ENCODE peak calls at places on chromosomes 3 and 15, in seven cellular contexts. D is K562; E is CD4-positive, alpha-beta T cell; L is cardiac muscle cell; B is uterus; M is A549; Y is esophagus squamous epithelium. N is an unnamed sample.

GRCh38 chr15:96336045-96336642 is 5.6 kb downstream of the NR2F2 start:
- DNase-seq in D (no peak), E (no peak), L (no peak), B (no peak), M (no peak), Y (no peak), N (no peak)

GRCh38 chr3:89560546-89560945 is 453.1 kb downstream of the EPHA3 start:
- DNase-seq in D (no peak), E (no peak), L (no peak), B (no peak), M (no peak), Y (no peak), N (no peak)

GRCh38 chr15:94792166-94792565 is 560.8 kb downstream of the MCTP2 start:
- DNase-seq in D (no peak), E (no peak), L (no peak), B (no peak), M (no peak), Y (no peak), N (no peak)

GRCh38 chr3:111967071-111967470 is 11.8 kb upstream of the ABHD10 start:
- DNase-seq in D (no peak), E (no peak), L (no peak), B (no peak), M (no peak), Y (no peak), N (no peak)

GRCh38 chr3:114706591-114707224 is 412.9 kb downstream of the TIGIT start:
- DNase-seq in D (no peak), E (no peak), L (no peak), B (no peak), M (peak), Y (no peak), N (no peak)

GRCh38 chr3:15327941-15328340 is 4.4 kb downstream of the SH3BP5 start:
- DNase-seq in D (no peak), E (peak), L (no peak), B (peak), M (no peak), Y (no peak), N (no peak)

GRCh38 chr15:75662823-75663519 is 15.3 kb downstream of the SNX33 start:
- DNase-seq in D (no peak), E (no peak), L (no peak), B (no peak), M (no peak), Y (no peak), N (no peak)

GRCh38 chr3:126994661-126995161 is 11.8 kb downstream of the PLXNA1 start:
- DNase-seq in D (no peak), E (no peak), L (no peak), B (peak), M (no peak), Y (no peak), N (no peak)

GRCh38 chr3:52196977-52197376 is 983 bp upstream of the ALAS1 start:
- DNase-seq in D (no peak), E (no peak), L (no peak), B (no peak), M (no peak), Y (no peak), N (no peak)

GRCh38 chr3:157148123-157148889 is 11.6 kb downstream of the CCNL1 start:
- DNase-seq in D (no peak), E (no peak), L (no peak), B (no peak), M (no peak), Y (no peak), N (no peak)

GRCh38 chr3:187207624-187208023 is 10.3 kb downstream of the RTP1 start:
- DNase-seq in D (no peak), E (no peak), L (no peak), B (no peak), M (no peak), Y (no peak), N (no peak)

DNA sequence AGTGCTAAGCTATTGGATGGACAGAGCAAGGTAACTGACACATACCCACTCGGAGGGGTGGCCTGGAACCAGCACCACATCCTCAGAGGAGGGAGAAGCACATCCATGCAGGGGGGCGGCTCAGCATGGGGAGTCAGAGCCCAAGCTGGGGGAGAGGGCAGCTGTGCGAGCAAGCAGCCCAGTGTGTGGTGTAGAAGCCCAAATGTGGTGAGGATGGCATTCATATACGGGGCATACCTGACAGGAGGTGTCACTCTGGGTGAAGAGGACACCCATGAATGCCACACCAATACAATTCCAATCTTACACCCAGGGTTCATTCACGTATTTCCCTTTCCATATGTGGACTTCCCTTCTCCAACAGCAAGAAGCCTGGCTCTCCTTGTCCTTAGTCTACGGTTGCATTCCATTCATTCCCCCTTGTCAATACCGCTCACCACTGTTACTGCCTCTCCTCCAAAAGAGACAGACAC is 58.7 kb upstream of the ACAN start:
- DNase-seq in D (no peak), E (no peak), L (peak), B (no peak), M (no peak), Y (no peak), N (no peak)
- H3K27ac ChIP-seq in D (no peak), E (no peak), L (no peak), B (no peak), M (no peak), Y (no peak), N (no peak)

GRCh38 chr3:177193706-177194268 is 3.5 kb downstream of the TBL1XR1 start:
- DNase-seq in D (no peak), E (no peak), L (no peak), B (no peak), M (no peak), Y (no peak), N (no peak)

GRCh38 chr3:177191108-177191779 is 6.0 kb downstream of the TBL1XR1 start:
- DNase-seq in D (no peak), E (no peak), L (no peak), B (no peak), M (no peak), Y (no peak), N (no peak)

GRCh38 chr3:177186306-177186705 is 11.0 kb downstream of the TBL1XR1 start:
- DNase-seq in D (no peak), E (no peak), L (no peak), B (no peak), M (no peak), Y (no peak), N (no peak)

GRCh38 chr3:177194319-177194718 is 3.0 kb downstream of the TBL1XR1 start:
- DNase-seq in D (no peak), E (no peak), L (no peak), B (no peak), M (no peak), Y (no peak), N (no peak)

DNA sequence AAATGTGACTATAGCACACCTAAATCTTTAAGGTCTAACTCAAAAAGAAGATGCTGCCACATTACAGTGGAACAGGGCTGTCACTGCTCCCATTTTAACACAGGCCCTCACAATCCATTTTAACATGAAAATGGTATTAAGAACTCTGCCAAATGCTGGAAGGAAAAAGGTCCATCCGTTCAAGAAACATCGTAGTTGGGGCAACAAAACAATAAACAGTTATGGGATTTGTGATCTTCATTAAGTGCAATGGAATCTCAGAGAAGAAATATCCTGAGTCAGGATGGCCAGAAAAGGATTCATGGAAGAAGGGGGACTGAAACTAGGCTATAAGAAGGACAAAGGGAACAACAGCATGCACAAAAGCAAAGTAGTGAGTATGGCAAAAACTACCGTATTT is 6.6 kb downstream of the TBL1XR1 start:
- DNase-seq in D (no peak), E (no peak), L (no peak), B (no peak), M (no peak), Y (no peak), N (no peak)
- H3K27ac ChIP-seq in D (peak), E (no peak), L (peak), B (peak), M (no peak), Y (peak), N (no peak)

DNA sequence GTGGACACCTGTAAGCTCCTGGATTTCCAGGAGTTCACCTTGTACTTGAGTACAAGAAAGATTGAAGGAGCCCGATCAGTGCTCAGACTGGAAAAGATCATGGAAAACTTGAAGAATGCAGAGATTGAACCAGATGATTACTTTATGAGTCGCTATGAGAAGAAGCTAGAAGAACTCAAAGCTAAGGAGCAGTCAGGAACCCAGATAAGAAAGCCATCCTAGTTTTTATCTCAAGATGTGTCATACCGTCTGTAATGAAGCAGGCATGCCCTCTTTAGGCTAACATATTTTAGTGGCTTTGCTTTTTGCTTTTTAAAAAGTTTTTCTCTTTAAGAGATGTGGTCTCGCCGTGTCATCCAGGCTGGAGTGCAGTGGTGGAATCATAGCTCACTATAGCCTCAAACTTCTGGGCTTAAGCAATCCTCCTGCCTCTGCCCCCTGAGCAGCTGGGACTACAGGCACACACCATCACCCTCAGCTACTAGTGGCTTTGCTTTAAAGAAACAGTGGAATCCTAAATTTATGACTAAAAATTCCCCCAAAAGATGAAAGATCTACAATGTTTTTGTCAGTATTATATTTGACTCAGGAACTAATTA is 28.1 kb downstream of the EXOG start:
- DNase-seq in D (no peak), E (no peak), L (no peak), B (no peak), M (no peak), Y (no peak), N (no peak)
- H3K27ac ChIP-seq in D (no peak), E (no peak), L (no peak), B (no peak), M (no peak), Y (no peak), N (no peak)

GRCh38 chr3:20320489-20320888 is 134.5 kb upstream of the SGO1 start:
- DNase-seq in D (no peak), E (no peak), L (no peak), B (no peak), M (no peak), Y (no peak), N (peak)
- H3K27ac ChIP-seq in D (no peak), E (no peak), L (no peak), B (no peak), M (no peak), Y (no peak), N (no peak)

GRCh38 chr15:70166506-70167087 is 68.9 kb upstream of the TLE3 start:
- DNase-seq in D (no peak), E (no peak), L (no peak), B (no peak), M (no peak), Y (no peak), N (no peak)

GRCh38 chr15:70167155-70167554 is 69.4 kb upstream of the TLE3 start:
- DNase-seq in D (no peak), E (no peak), L (no peak), B (no peak), M (no peak), Y (no peak), N (no peak)

GRCh38 chr15:70165811-70166284 is 68.1 kb upstream of the TLE3 start:
- DNase-seq in D (no peak), E (no peak), L (no peak), B (peak), M (no peak), Y (no peak), N (no peak)

GRCh38 chr15:70164156-70164900 is 66.6 kb upstream of the TLE3 start:
- DNase-seq in D (no peak), E (no peak), L (no peak), B (no peak), M (no peak), Y (no peak), N (no peak)

GRCh38 chr15:70164910-70165791 is 67.4 kb upstream of the TLE3 start:
- DNase-seq in D (no peak), E (no peak), L (no peak), B (no peak), M (no peak), Y (no peak), N (no peak)
- H3K27ac ChIP-seq in D (no peak), E (no peak), L (no peak), B (peak), M (no peak), Y (no peak), N (peak)

N was measured in WERI-Rb-1.